ENCODE peak calls at places on chromosomes 16 and 17, in seven cellular contexts. F is HCT116, D is K562, Q is SK-N-SH, R is GM12878, C is H1, H is HepG2. E is an unnamed sample.

GRCh38 chr17:15377608-15378007 is 36.2 kb upstream of the TEKT3 start:
- DNase-seq in C (no peak), F (peak; percentile 10), Q (no peak), R (no peak), H (peak; percentile 89), D (no peak), E (no peak)

GRCh38 chr16:65745-66144 is 6.7 kb downstream of the RHBDF1 start:
- DNase-seq in F (peak; percentile 21), R (no peak), H (peak; percentile 56), C (peak; percentile 98), D (peak; percentile 76), Q (peak; percentile 95), E (peak; percentile 89)

GRCh38 chr16:79013004-79013403 is 587.5 kb downstream of the MAF start:
- DNase-seq in F (no peak), R (no peak), Q (no peak), H (no peak), C (no peak), D (no peak), E (no peak)

GRCh38 chr16:68715471-68715870 is 21.6 kb upstream of the CDH1 start:
- DNase-seq in Q (no peak), D (no peak), F (no peak), R (no peak), C (no peak), H (peak; percentile 62), E (no peak)

GRCh38 chr16:57951204-57951960 is 19.5 kb downstream of the CNGB1 start:
- DNase-seq in R (no peak), D (no peak), Q (no peak), C (no peak), F (no peak), H (no peak), E (no peak)

GRCh38 chr16:56493131-56493530 is 26.7 kb downstream of the BBS2 start:
- DNase-seq in H (peak; percentile 51), Q (no peak), C (no peak), F (no peak), R (no peak), D (no peak), E (no peak)

GRCh38 chr16:4212934-4213296 is 29.0 kb downstream of the SRL start:
- DNase-seq in Q (no peak), R (no peak), F (peak; percentile 13), C (no peak), H (peak; percentile 72), D (no peak), E (no peak)

GRCh38 chr17:82230627-82231311 is 1.9 kb downstream of the SLC16A3 start:
- DNase-seq in C (no peak), R (no peak), Q (peak; percentile 77), H (peak; percentile 87), D (peak; percentile 92), F (no peak), E (peak; percentile 88)

GRCh38 chr17:70278846-70279465 is 109.6 kb downstream of the KCNJ2 start:
- DNase-seq in R (no peak), C (no peak), F (no peak), H (no peak), D (no peak), Q (peak; percentile 17), E (no peak)

GRCh38 chr17:51869387-51869786 is 289.1 kb downstream of the CA10 start:
- DNase-seq in C (peak; percentile 61), H (peak; percentile 23), D (no peak), F (no peak), R (no peak), Q (no peak), E (peak; percentile 36)

GRCh38 chr16:4947722-4948503 is 10.2 kb upstream of the SEC14L5 start:
- DNase-seq in C (no peak), D (no peak), Q (no peak), R (no peak), H (peak; percentile 85), F (no peak), E (no peak)

GRCh38 chr17:15261818-15262290 is 3.3 kb downstream of the PMP22 start:
- DNase-seq in H (no peak), Q (no peak), D (no peak), F (no peak), C (peak; percentile 48), R (no peak), E (no peak)

GRCh38 chr17:45640141-45640850 is 143.8 kb upstream of the CRHR1 start:
- DNase-seq in C (peak; percentile 89), H (peak; percentile 81), F (peak; percentile 78), D (peak; percentile 78), Q (peak; percentile 82), R (peak; percentile 34), E (peak; percentile 86)

GRCh38 chr17:77610980-77611641 is 347.4 kb upstream of the TNRC6C start:
- DNase-seq in Q (no peak), H (no peak), D (no peak), C (no peak), R (no peak), F (no peak), E (no peak)

DNA sequence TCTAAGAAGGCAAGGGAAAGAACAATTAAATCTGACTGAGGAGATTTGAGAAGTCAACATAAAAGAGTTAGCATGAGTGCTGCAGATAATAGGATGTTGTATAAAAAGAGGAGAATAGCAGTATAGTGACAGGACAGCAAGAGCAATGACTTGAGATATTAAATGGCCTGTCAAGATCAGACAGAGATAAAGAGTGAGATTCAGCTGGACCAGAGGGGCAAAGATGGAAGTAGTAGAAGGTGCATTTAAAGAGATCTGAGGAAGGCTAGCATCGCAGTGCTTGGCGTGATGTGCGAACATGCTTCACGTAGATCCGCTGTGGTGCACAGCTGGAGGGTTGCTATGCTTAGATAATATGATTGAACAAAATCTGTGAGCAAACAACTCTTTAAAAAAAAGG is 1422.6 kb upstream of the CDH8 start:
- DNase-seq in F (no peak), H (no peak), Q (no peak), C (no peak), D (no peak), R (no peak), E (no peak)
- TF ChIP-seq JUND in F (no peak), H (no peak), Q (no peak), C (no peak), D (no peak), R (no peak), E (no peak)

GRCh38 chr17:61337247-61337812 is 62.3 kb upstream of the TBX2 start:
- DNase-seq in F (no peak), C (no peak), Q (no peak), H (no peak), R (no peak), D (no peak), E (no peak)

GRCh38 chr17:61335105-61335844 is 64.4 kb upstream of the TBX2 start:
- DNase-seq in H (peak; percentile 70), D (no peak), Q (no peak), R (no peak), F (no peak), C (no peak), E (no peak)

GRCh38 chr17:61338000-61338864 is 61.4 kb upstream of the TBX2 start:
- DNase-seq in F (peak; percentile 84), Q (no peak), H (peak; percentile 50), R (no peak), D (no peak), C (no peak), E (no peak)

GRCh38 chr17:61334673-61335072 is 65.0 kb upstream of the TBX2 start:
- DNase-seq in F (no peak), H (no peak), R (no peak), D (no peak), C (no peak), Q (no peak), E (no peak)

DNA sequence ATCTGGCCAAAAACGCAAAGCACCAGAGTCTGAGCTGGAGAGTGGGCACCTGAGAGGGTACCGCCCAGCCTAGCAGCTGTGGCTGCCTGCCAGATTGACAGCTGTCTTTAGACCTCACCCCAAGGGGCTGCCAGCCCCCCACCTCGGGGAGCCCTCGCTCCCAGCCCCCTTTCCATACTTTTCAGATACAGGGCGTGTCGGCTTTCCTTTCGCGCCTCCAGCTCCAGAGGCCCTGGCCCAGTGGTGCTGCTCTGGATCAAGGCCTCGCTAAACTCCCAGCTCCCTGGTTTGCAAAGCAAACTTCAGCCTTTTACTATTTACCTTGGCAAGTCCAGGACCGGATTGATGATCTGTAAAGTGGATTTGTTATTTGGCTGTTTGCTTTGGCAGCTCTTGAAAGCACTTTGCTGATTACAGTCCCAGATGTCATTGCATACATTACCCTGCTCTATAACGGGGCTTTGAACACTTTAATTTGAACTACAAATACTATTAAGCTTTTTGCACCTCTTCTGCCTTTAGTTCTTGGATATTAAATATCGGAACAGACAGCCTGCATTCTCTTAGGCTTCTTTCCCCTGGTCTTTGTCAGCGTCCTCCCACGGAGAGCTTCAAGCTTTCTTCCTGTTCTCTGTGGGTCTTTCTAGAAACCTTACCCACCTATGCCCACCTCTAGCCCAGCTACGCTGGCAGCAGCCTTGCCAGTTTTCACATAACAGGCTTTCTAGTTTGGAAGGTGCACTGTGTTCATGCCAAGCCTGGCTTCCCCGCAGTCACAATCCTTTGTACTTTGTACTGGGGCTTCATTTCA is 63.6 kb upstream of the TBX2 start:
- DNase-seq in Q (peak; percentile 44), D (no peak), C (no peak), F (no peak), H (peak; percentile 99), R (no peak), E (peak; percentile 78)
- TF ChIP-seq JUND in Q (peak; percentile 18), D (no peak), C (no peak), F (no peak), H (no peak), R (no peak), E (peak; percentile 61)

GRCh38 chr16:14372471-14372870 is 257.6 kb downstream of the PARN start:
- DNase-seq in Q (no peak), R (no peak), C (no peak), D (no peak), H (no peak), F (no peak), E (no peak)

GRCh38 chr16:14371778-14372431 is 258.2 kb downstream of the PARN start:
- DNase-seq in C (no peak), D (peak; percentile 53), F (no peak), H (no peak), Q (no peak), R (no peak), E (peak; percentile 56)

GRCh38 chr16:14368399-14368798 is 261.7 kb downstream of the PARN start:
- DNase-seq in H (no peak), F (no peak), R (no peak), Q (no peak), C (no peak), D (no peak), E (no peak)

GRCh38 chr16:14369734-14370598 is 260.1 kb downstream of the PARN start:
- DNase-seq in D (no peak), R (no peak), H (no peak), C (no peak), F (no peak), Q (no peak), E (peak; percentile 47)

DNA sequence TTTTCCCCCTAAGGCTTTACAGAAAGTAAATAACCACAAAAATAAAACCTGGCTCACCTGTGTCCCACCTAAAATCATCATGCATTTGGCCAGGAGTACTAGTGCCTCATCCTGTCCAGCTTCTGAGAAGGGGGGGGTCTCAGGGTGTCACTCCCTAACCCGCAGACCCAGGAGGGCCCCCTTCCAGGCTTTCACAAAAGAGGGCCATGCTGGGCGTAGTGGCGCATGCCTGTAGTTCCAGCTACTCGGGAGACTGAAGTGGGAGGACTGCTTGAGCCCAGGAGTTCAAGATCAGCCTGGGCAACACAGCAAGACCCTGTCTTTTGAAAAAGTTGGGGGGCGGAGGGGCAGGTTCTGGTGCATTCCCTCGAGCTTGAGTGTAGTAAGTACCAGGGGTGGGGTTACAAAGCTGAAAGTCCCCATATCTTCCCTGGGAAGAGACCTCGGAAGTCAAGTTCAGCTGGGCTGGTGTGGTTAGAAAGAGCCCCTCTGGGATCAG is 259.3 kb downstream of the PARN start:
- DNase-seq in R (no peak), C (no peak), D (no peak), Q (no peak), F (no peak), H (no peak), E (no peak)
- TF ChIP-seq JUND in R (no peak), C (no peak), D (no peak), Q (no peak), F (no peak), H (no peak), E (no peak)

GRCh38 chr17:58046230-58047094 is 36.8 kb upstream of the DYNLL2 start:
- DNase-seq in H (no peak), D (no peak), C (peak; percentile 59), F (no peak), Q (no peak), R (no peak), E (no peak)
- TF ChIP-seq JUND in H (no peak), D (no peak), C (no peak), F (no peak), Q (no peak), R (no peak), E (no peak)

E was measured in T47D.